ENCODE peak calls at places on chromosomes 6 and 20, in nine cellular contexts. Z is HCT116, D is MM.1S, E is hepatocyte, B is SK-N-SH, W is PC-3, M is GM23338, J is OCI-LY7, U is neural progenitor cell. G is an unnamed sample.

GRCh38 chr6:139708342-139709199 is 334.1 kb upstream of the CITED2 start:
- DNase-seq in Z (no peak), D (no peak), E (peak; percentile 72), B (no peak), W (peak; percentile 51), M (no peak), J (no peak), U (peak; percentile 28), G (peak; percentile 85)

GRCh38 chr6:168905451-168906090 is 348.1 kb downstream of the THBS2 start:
- DNase-seq in Z (no peak), D (no peak), E (no peak), B (no peak), W (no peak), M (no peak), J (no peak), U (no peak), G (peak; percentile 39)

GRCh38 chr6:41367700-41368099 is 32.3 kb downstream of the NCR2 start:
- DNase-seq in Z (peak; percentile 60), D (no peak), E (peak; percentile 87), B (peak; percentile 85), W (peak; percentile 77), M (peak; percentile 92), J (peak; percentile 18), U (peak; percentile 90), G (peak; percentile 70)

GRCh38 chr6:165204807-165205545 is 104.4 kb downstream of the C6orf118 start:
- DNase-seq in Z (no peak), D (no peak), E (no peak), B (no peak), W (no peak), M (no peak), J (no peak), U (peak; percentile 64), G (no peak)

GRCh38 chr6:98833101-98834059 is 994 bp upstream of the POU3F2 start:
- DNase-seq in Z (no peak), D (peak; percentile 11), E (peak; percentile 57), B (peak; percentile 80), W (peak; percentile 10), M (peak; percentile 71), J (no peak), U (peak; percentile 77), G (peak; percentile 63)

GRCh38 chr20:44537993-44538392 is 16.1 kb upstream of the SERINC3 start:
- DNase-seq in Z (no peak), D (no peak), E (no peak), B (no peak), W (no peak), M (no peak), J (no peak), U (no peak), G (no peak)

GRCh38 chr6:24565196-24565595 is 70.4 kb downstream of the ALDH5A1 start:
- DNase-seq in Z (no peak), D (no peak), E (no peak), B (no peak), W (no peak), M (no peak), J (no peak), U (no peak), G (no peak)

GRCh38 chr6:141195251-141195832 is 937.4 kb upstream of the GJE1 start:
- DNase-seq in Z (no peak), D (no peak), E (no peak), B (no peak), W (no peak), M (peak; percentile 24), J (peak; percentile 16), U (no peak), G (no peak)

GRCh38 chr6:14824060-14824834 is 421.6 kb upstream of the JARID2 start:
- DNase-seq in Z (no peak), D (no peak), E (no peak), B (no peak), W (no peak), M (no peak), J (no peak), U (peak; percentile 48), G (no peak)

GRCh38 chr20:43415661-43416430 is 41.9 kb upstream of the SRSF6 start:
- DNase-seq in Z (no peak), D (no peak), E (no peak), B (peak; percentile 39), W (no peak), M (no peak), J (no peak), U (no peak), G (peak; percentile 17)

GRCh38 chr6:71082033-71082620 is 125.3 kb upstream of the B3GAT2 start:
- DNase-seq in Z (no peak), D (no peak), E (no peak), B (no peak), W (no peak), M (no peak), J (no peak), U (no peak), G (peak; percentile 74)

GRCh38 chr6:169016758-169017157 is 236.9 kb downstream of the THBS2 start:
- DNase-seq in Z (no peak), D (no peak), E (no peak), B (no peak), W (no peak), M (no peak), J (no peak), U (no peak), G (no peak)

GRCh38 chr6:139473239-139473701 is 98.8 kb upstream of the CITED2 start:
- DNase-seq in Z (no peak), D (no peak), E (no peak), B (no peak), W (no peak), M (peak; percentile 34), J (no peak), U (peak; percentile 57), G (peak; percentile 53)

DNA sequence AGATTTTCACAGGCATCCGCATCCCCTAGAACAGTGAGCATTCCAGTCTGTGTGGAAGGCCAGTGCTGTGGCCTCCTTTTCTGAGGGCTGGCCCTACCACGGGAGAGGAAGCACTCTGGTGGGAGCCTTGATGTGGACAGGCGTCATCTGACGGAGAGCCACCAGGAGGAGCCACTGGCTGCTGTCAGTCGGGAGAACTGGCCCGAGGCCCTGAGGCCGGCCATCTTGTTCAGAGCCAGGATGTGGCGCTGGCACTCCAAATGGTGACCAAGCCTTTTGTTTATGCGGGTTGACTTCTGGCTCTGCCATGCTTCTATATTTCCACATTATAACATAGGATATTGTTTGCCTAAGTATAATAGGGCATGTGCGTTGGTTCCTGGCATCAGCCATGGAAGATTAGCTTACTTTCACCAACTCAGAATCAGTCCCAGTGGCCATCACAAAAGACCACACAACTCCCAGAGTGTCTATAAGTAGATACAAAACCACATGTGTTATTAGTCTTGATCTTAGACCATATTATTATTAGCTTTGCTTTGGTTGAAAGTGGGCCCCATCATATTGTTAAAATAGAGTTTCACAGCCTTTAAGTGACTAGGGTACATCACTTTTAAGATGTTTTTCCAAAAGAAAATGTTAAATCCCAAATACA is 273.9 kb upstream of the TAB2 start:
- DNase-seq in Z (peak; percentile 45), D (no peak), E (peak; percentile 37), B (peak; percentile 65), W (peak; percentile 37), M (peak; percentile 72), J (peak; percentile 38), U (peak; percentile 52), G (peak; percentile 42)
- TF ChIP-seq EZH2phosphoT487 in Z (no peak), D (no peak), E (no peak), B (no peak), W (no peak), M (no peak), J (no peak), U (no peak), G (no peak)

GRCh38 chr6:157823001-157823522 is at the start of gene SNX9:
- DNase-seq in Z (peak; percentile 29), D (peak; percentile 23), E (peak; percentile 94), B (peak; percentile 92), W (peak; percentile 69), M (peak; percentile 87), J (no peak), U (peak; percentile 90), G (peak; percentile 93)
- TF ChIP-seq EZH2phosphoT487 in Z (no peak), D (no peak), E (no peak), B (no peak), W (no peak), M (no peak), J (no peak), U (no peak), G (no peak)

GRCh38 chr6:10368841-10369240 is 46.0 kb downstream of the TFAP2A start:
- DNase-seq in Z (no peak), D (no peak), E (no peak), B (no peak), W (no peak), M (no peak), J (no peak), U (no peak), G (no peak)

GRCh38 chr6:10375391-10375969 is 39.4 kb downstream of the TFAP2A start:
- DNase-seq in Z (no peak), D (no peak), E (no peak), B (no peak), W (no peak), M (peak; percentile 34), J (no peak), U (peak; percentile 50), G (no peak)

GRCh38 chr6:10369896-10370295 is 45.0 kb downstream of the TFAP2A start:
- DNase-seq in Z (no peak), D (no peak), E (no peak), B (no peak), W (peak; percentile 89), M (no peak), J (no peak), U (no peak), G (peak; percentile 60)

DNA sequence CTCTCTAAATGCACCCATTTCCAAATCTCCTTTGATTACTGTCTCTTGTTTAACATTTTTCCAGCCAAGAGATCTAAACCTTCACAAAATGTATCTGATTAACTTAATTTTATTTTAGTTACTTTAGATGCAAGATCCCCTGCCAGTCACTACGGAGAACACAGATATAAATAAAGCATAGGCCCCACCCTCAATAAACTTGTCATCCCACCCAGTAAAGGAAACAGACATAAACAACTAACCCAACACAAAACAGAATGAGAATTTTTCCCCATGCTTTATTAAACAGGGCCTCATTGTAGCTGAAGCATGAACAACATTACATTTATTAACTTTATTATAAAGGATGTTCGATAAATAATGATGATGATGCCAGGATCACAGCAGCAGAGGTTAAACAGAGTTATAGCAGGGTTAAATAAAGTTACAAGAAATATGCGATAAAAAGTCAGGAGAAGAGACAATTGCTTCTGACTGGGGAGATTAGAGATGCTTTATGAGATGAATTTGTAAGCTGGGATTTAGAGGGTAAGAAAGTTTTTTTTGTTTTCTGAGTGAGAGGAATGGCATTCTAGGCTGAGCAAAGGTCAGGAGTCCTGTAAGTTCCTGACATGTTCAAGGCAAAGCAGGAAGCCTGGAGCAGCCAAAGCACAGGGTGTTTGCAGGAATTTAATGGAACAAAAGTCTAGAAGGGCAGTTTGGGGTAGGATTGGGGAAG is 41.1 kb downstream of the TFAP2A start:
- DNase-seq in Z (no peak), D (no peak), E (no peak), B (no peak), W (peak; percentile 30), M (no peak), J (no peak), U (no peak), G (peak; percentile 40)
- TF ChIP-seq EZH2phosphoT487 in Z (no peak), D (no peak), E (no peak), B (no peak), W (no peak), M (no peak), J (no peak), U (no peak), G (no peak)

DNA sequence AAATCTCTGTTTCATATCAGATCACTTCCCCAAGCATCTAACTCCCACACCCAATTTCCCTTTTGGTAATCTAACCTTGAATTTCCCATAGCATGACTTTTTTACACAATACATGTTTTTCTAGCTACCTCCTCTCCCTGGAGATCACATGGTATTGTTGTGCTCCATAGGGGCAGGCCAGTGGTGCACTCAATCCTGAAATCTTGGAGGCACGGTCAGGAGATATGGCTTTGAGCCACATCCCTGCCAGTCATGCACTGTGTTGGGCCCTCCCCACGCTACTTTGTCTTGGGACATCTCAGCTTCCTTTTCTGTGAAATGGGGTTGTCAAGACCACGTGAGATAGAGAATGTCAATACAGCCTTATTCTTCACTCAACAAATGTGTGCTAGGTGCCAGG is 36.7 kb upstream of the NNAT start:
- DNase-seq in Z (no peak), D (no peak), E (no peak), B (no peak), W (no peak), M (no peak), J (no peak), U (no peak), G (no peak)
- TF ChIP-seq EZH2phosphoT487 in Z (no peak), D (no peak), E (no peak), B (no peak), W (no peak), M (no peak), J (no peak), U (no peak), G (no peak)

G was measured in GM23248.